ENCODE peak calls at places on chromosome 10, in ten cellular contexts. O, C, E, V, M, B, H, S, T and P are unnamed samples.

GRCh38 chr10:30865141-30865926 is 166.3 kb downstream of the ZNF438 start:
- DNase-seq in B (no peak), S (no peak), E (peak; percentile 55), O (no peak), C (peak; percentile 7), V (no peak), H (peak; percentile 91), T (no peak), M (no peak), P (no peak)

GRCh38 chr10:126042354-126042753 is 146.0 kb downstream of the FANK1 start:
- DNase-seq in S (no peak), H (no peak), C (peak; percentile 52), E (no peak), O (no peak), M (no peak), B (no peak), V (no peak), T (no peak), P (no peak)

GRCh38 chr10:27482984-27483956 is 20.8 kb upstream of the RAB18 start:
- DNase-seq in T (no peak), S (no peak), O (no peak), E (peak; percentile 30), B (no peak), H (peak; percentile 21), V (peak; percentile 17), C (peak; percentile 98), M (no peak), P (no peak)

GRCh38 chr10:14415676-14416307 is 85.1 kb upstream of the FRMD4A start:
- DNase-seq in H (no peak), M (no peak), C (no peak), E (peak; percentile 55), B (no peak), S (no peak), O (no peak), V (no peak), T (no peak), P (no peak)

GRCh38 chr10:122323941-122324675 is 50.4 kb upstream of the PLEKHA1 start:
- DNase-seq in E (no peak), T (no peak), H (peak; percentile 20), B (no peak), C (peak; percentile 97), O (no peak), V (no peak), S (no peak), M (no peak), P (no peak)

GRCh38 chr10:7484456-7485266 is 73.8 kb upstream of the SFMBT2 start:
- DNase-seq in T (peak; percentile 95), V (no peak), S (no peak), C (no peak), O (no peak), B (no peak), E (no peak), H (no peak), M (no peak), P (peak; percentile 23)

GRCh38 chr10:121595321-121595805 is 2.9 kb downstream of the FGFR2 start:
- DNase-seq in H (no peak), S (no peak), O (no peak), M (no peak), B (no peak), T (no peak), E (peak; percentile 32), C (peak; percentile 63), V (no peak), P (no peak)

GRCh38 chr10:123249894-123250293 is 95.7 kb downstream of the BUB3 start:
- DNase-seq in E (no peak), B (no peak), T (no peak), H (peak; percentile 66), O (no peak), S (no peak), M (no peak), C (no peak), V (no peak), P (no peak)

GRCh38 chr10:58300676-58301075 is 31.7 kb downstream of the CISD1 start:
- DNase-seq in C (no peak), O (no peak), M (no peak), H (no peak), E (no peak), T (no peak), S (no peak), V (no peak), B (no peak), P (no peak)

GRCh38 chr10:1156616-1156886 is 100.4 kb downstream of the WDR37 start:
- DNase-seq in E (no peak), O (no peak), V (no peak), C (no peak), H (no peak), M (no peak), T (no peak), B (no peak), S (no peak), P (peak; percentile 6)

GRCh38 chr10:72981882-72982529 is 27.4 kb upstream of the PLA2G12B start:
- DNase-seq in O (no peak), H (no peak), V (no peak), E (no peak), S (no peak), B (no peak), M (no peak), C (peak; percentile 67), T (no peak), P (no peak)

GRCh38 chr10:126716366-126716765 is 45.9 kb upstream of the C10orf90 start:
- DNase-seq in B (no peak), O (no peak), C (no peak), H (no peak), V (no peak), M (no peak), E (no peak), S (no peak), T (no peak), P (no peak)

GRCh38 chr10:22259280-22259679 is 41.5 kb upstream of the EBLN1 start:
- DNase-seq in C (no peak), E (no peak), O (no peak), S (no peak), H (no peak), V (no peak), M (no peak), T (peak; percentile 50), B (no peak), P (no peak)

GRCh38 chr10:54800677-54801480 is at the start of gene PCDH15:
- DNase-seq in C (peak; percentile 39), T (peak; percentile 50), B (no peak), E (peak; percentile 66), O (peak; percentile 21), H (no peak), V (peak; percentile 51), S (no peak), M (peak; percentile 21), P (no peak)

DNA sequence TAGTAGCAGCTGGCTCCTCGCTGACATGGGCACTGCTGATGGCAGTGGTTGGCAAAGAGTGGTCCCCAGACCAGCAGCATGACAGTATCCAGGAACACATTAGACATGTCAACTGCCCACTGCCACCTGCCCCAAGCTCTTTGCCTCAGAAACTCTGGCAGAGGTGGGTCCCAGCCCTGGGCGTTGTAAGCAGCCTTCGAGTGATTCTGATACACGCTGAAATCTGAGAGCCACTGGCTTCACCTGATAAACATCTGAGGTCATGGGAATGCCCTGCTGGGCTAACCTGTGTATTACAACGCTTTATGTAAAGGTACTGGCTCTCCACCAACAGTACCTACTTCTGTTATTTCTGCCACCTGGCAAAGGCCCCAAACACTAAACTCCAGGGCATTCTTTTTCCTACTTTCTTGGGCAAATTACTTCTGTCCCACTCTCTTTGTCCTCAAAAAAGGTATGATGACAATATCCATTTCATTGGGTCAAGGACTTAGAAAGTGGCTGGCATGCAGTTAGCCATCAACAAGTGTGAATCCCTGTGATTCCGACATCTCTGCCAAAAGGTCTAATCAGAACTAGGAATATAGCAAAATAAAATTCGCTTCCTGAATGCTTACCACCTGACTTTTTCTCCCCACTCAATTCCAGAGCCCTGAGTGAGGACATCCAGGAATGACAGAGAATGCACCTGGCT is 9.2 kb downstream of the SGMS1 start:
- DNase-seq in O (no peak), S (peak; percentile 46), H (no peak), M (no peak), V (peak; percentile 53), T (peak; percentile 71), B (no peak), E (no peak), C (peak; percentile 72), P (no peak)
- TF ChIP-seq CTCF in O (peak; percentile 50), S (no peak), H (no peak), M (no peak), V (no peak), T (peak; percentile 55), B (no peak), E (no peak), C (peak; percentile 73), P (peak; percentile 25)

DNA sequence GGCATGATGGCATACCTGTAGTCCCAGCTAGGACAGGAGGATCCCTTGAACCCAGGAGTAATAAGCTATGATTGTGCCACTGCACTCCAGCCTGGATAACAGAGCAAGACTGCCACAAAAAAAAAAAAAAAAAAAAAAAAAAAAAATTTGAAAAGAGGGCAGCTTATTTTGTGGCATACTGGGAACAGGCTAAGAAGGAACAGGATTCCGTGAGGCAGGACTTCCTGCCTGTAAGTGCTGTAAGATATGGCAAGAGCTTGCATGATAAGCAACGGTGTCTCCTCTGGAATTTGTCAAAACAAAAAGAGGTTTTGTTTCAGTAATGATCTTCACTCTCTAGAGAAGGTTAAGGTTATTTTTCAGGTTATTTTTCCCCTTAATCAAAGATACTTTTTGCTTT is 101.1 kb downstream of the ABCC2 start:
- DNase-seq in B (no peak), C (no peak), E (no peak), V (no peak), T (no peak), O (no peak), S (no peak), M (no peak), H (no peak), P (no peak)
- TF ChIP-seq CTCF in B (no peak), C (no peak), E (no peak), V (no peak), T (no peak), O (no peak), S (no peak), M (no peak), H (no peak), P (no peak)

DNA sequence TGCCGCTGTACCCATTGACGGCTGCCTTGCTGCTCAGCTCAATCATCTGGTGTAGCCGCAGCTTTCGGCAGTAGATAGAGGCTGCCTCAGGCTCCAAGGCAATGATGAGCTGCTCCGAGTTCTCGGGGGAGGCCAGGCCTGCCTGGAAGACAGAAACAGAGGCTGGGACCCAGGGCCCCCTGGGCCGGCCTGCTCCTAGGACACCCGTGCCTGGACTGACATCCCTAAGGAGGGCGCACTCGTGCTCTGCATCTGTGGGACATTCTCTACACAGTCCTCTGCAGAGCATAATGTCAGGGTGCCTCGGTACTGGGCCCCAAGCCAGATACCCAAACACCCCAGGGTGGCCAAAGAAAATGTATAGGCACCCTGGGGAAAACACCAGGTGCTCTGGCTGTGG is 58.5 kb downstream of the HSPA12A start:
- DNase-seq in O (no peak), H (no peak), E (no peak), B (no peak), T (no peak), S (no peak), C (no peak), V (no peak), M (no peak), P (no peak)
- TF ChIP-seq CTCF in O (no peak), H (no peak), E (no peak), B (no peak), T (no peak), S (no peak), C (no peak), V (no peak), M (no peak), P (no peak)

DNA sequence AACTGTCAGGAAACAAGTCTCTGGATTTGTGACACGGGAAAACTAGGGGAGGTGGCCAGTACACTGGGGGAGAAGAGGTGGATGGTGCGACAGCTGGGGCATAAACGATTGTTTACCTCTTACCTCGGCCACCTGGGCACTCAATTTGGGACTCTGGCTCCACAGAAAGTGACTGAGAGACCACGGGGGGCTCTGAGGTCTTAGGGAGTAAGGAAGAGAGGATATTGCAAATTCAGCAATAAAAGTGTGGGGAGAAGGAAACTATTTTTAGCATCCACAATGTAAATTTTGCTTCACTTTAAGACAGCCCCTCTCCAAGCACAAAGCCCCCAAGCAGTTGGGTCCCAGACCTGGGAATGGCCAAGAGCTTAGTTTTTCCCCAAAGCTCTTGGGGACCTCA is 440.5 kb downstream of the GRID1 start:
- DNase-seq in S (no peak), O (no peak), E (no peak), C (no peak), V (no peak), H (no peak), T (no peak), M (no peak), B (no peak), P (no peak)
- TF ChIP-seq CTCF in S (no peak), O (no peak), E (no peak), C (no peak), V (no peak), H (no peak), T (no peak), M (no peak), B (no peak), P (no peak)